ENCODE peak calls at places on chromosomes 7 and 10, in eight cellular contexts. Q is heart right ventricle, C is A549, B is adipocyte, I is OCI-LY7, F is NB4, O is astrocyte, R is colonic mucosa. N is an unnamed sample.

GRCh38 chr7:464712-465461 is 54.8 kb downstream of the PDGFA start:
- DNase-seq in O (no peak), I (no peak), R (no peak), F (no peak), Q (no peak), B (peak; percentile 74), C (no peak), N (peak; percentile 39)

GRCh38 chr10:80518807-80519360 is 18.8 kb upstream of the SH2D4B start:
- DNase-seq in Q (no peak), B (no peak), R (no peak), F (no peak), I (no peak), O (no peak), C (no peak), N (no peak)

GRCh38 chr10:124717911-124718734 is 26.1 kb downstream of the FAM53B start:
- DNase-seq in C (no peak), F (peak; percentile 86), B (no peak), Q (no peak), I (no peak), R (no peak), O (no peak), N (peak; percentile 66)

GRCh38 chr7:123635551-123636359 is 19.9 kb upstream of the LMOD2 start:
- DNase-seq in I (peak; percentile 17), B (peak; percentile 75), R (no peak), C (peak; percentile 13), Q (no peak), F (peak; percentile 39), O (peak; percentile 17), N (no peak)

GRCh38 chr7:7254908-7255307 is 72.6 kb downstream of the C1GALT1 start:
- DNase-seq in B (no peak), R (no peak), C (no peak), F (no peak), Q (no peak), O (no peak), I (no peak), N (no peak)

GRCh38 chr7:20651960-20652544 is 36.6 kb downstream of the ABCB5 start:
- DNase-seq in Q (no peak), O (peak; percentile 25), B (peak; percentile 57), F (peak; percentile 26), C (peak; percentile 7), R (no peak), I (no peak), N (no peak)

GRCh38 chr7:157558875-157559595 is 222.2 kb downstream of the DNAJB6 start:
- DNase-seq in B (no peak), R (no peak), Q (no peak), I (no peak), F (peak; percentile 96), O (no peak), C (no peak), N (no peak)

GRCh38 chr7:29639386-29639785 is 75.8 kb downstream of the PRR15 start:
- DNase-seq in O (no peak), F (no peak), I (no peak), R (no peak), C (no peak), B (no peak), Q (no peak), N (no peak)

GRCh38 chr7:44060091-44060947 is 5.0 kb downstream of the PGAM2 start:
- DNase-seq in B (no peak), Q (peak; percentile 16), O (no peak), F (no peak), C (no peak), I (no peak), R (no peak), N (peak; percentile 8)

GRCh38 chr10:98536551-98536950 is 89.8 kb upstream of the HPS1 start:
- DNase-seq in B (peak; percentile 66), C (peak; percentile 5), Q (no peak), O (no peak), I (no peak), R (peak; percentile 25), F (no peak), N (no peak)

GRCh38 chr10:95181731-95182130 is 12.3 kb upstream of the ACSM6 start:
- DNase-seq in I (no peak), F (no peak), B (no peak), R (no peak), O (no peak), Q (no peak), C (no peak), N (no peak)

GRCh38 chr10:5528989-5529701 is 4.4 kb downstream of the CALML3 start:
- DNase-seq in B (no peak), F (no peak), I (no peak), O (no peak), R (no peak), C (no peak), Q (no peak), N (no peak)

GRCh38 chr10:15353471-15353870 is 17.6 kb downstream of the FAM171A1 start:
- DNase-seq in I (no peak), Q (no peak), F (no peak), B (no peak), C (no peak), O (no peak), R (no peak), N (no peak)

GRCh38 chr10:33228426-33228825 is 106.0 kb downstream of the NRP1 start:
- DNase-seq in B (no peak), C (no peak), I (no peak), R (no peak), O (no peak), Q (no peak), F (no peak), N (no peak)

GRCh38 chr10:3002304-3002703 is 65.0 kb upstream of the PFKP start:
- DNase-seq in F (no peak), O (no peak), C (no peak), B (no peak), R (no peak), Q (no peak), I (no peak), N (no peak)

GRCh38 chr7:103799298-103799697 is 190.2 kb downstream of the RELN start:
- DNase-seq in Q (no peak), R (no peak), I (no peak), B (no peak), O (no peak), C (no peak), F (no peak), N (no peak)

GRCh38 chr7:155533827-155534690 is 12.3 kb downstream of the CNPY1 start:
- DNase-seq in C (peak; percentile 87), Q (no peak), F (peak; percentile 70), R (no peak), B (peak; percentile 16), O (no peak), I (peak; percentile 14), N (no peak)

GRCh38 chr10:71225291-71226058 is 13.1 kb downstream of the UNC5B start:
- DNase-seq in F (no peak), O (no peak), Q (no peak), B (no peak), C (no peak), I (no peak), R (no peak), N (no peak)

DNA sequence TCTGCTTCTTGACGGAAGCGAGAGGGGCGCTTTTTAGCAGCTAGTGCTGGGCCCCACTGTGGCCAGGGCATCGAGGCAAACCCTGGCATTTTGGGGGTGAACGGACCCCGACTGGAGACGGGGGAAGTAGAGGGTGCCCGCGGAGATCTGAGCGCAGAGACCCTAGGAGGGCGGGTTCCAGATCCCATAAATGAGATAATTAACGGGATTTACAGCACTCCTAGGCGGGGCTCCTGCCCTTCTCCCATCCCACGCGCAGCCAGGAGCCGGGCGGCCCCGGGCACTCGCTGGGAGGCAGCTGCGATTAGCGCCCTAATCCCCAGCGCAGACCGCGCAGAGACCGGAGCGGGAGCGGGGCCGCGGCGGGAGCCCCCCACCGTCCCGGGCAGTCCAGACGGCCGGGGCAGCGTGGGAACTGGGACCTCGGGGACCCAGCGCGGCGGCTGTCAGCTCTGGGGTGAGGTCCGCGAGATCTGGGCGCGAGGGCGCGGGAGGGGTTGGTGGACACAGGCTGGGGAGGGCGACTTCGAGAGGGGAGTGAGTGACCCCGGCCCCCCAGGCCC is 735 bp downstream of the JCAD start:
- DNase-seq in I (no peak), C (peak; percentile 22), F (no peak), B (peak; percentile 71), R (no peak), O (no peak), Q (peak; percentile 23), N (peak; percentile 24)
- H3K4me3 ChIP-seq in I (no peak overlapping the region), C (peak overlapping the region; percentile 93), F (no peak overlapping the region), B (peak overlapping the region; percentile 83), R (peak overlapping the region; percentile 53), O (peak overlapping the region; percentile 63), Q (peak overlapping the region; percentile 85), N (peak overlapping the region; percentile 40)

DNA sequence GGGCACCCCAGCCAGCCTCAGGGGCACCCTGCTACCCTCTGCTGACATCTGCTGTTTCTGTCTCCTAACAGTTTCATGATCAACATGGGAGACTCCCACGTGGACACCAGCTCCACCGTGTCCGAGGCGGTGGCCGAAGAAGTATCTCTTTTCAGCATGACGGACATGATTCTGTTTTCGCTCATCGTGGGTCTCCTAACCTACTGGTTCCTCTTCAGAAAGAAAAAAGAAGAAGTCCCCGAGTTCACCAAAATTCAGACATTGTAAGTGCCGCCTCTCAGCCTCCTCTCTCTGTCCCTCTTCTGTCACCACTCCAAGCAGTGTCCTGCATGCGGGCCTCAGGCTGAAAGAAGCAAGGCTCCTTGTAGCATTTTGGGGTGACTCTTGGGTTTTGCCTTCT is 39.0 kb downstream of the POR start:
- DNase-seq in F (peak; percentile 31), R (no peak), I (no peak), B (no peak), Q (no peak), O (no peak), C (no peak), N (no peak)
- H3K4me3 ChIP-seq in F (no peak overlapping the region), R (no peak overlapping the region), I (no peak overlapping the region), B (no peak overlapping the region), Q (no peak overlapping the region), O (no peak overlapping the region), C (no peak overlapping the region), N (no peak overlapping the region)

GRCh38 chr7:75711634-75712494 is 26.9 kb downstream of the HIP1 start:
- DNase-seq in Q (no peak), O (peak; percentile 74), I (peak; percentile 86), C (no peak), R (no peak), B (peak; percentile 30), F (peak; percentile 67), N (no peak)
- H3K4me3 ChIP-seq in Q (no peak overlapping the region), O (no peak overlapping the region), I (peak overlapping the region; percentile 53), C (no peak overlapping the region), R (no peak overlapping the region), B (peak overlapping the region; percentile 7), F (no peak overlapping the region), N (no peak overlapping the region)

GRCh38 chr10:100828744-100829102 is 83.3 kb downstream of the PAX2 start:
- DNase-seq in C (peak; percentile 64), R (no peak), B (no peak), Q (no peak), F (peak; percentile 38), O (no peak), I (peak; percentile 15), N (peak; percentile 44)

GRCh38 chr10:100830728-100831110 is 82.0 kb upstream of the SLF2 start:
- DNase-seq in F (no peak), B (no peak), R (no peak), C (no peak), I (no peak), O (no peak), Q (no peak), N (no peak)

GRCh38 chr10:100829933-100830727 is 82.6 kb upstream of the SLF2 start:
- DNase-seq in Q (no peak), R (no peak), C (no peak), F (no peak), I (no peak), O (no peak), B (no peak), N (no peak)

GRCh38 chr10:100827819-100828743 is 82.7 kb downstream of the PAX2 start:
- DNase-seq in C (peak; percentile 75), I (no peak), F (peak; percentile 68), Q (peak; percentile 35), O (no peak), B (peak; percentile 40), R (peak; percentile 30), N (peak; percentile 58)

GRCh38 chr10:100829103-100829870 is 83.5 kb upstream of the SLF2 start:
- DNase-seq in C (peak; percentile 31), F (no peak), I (peak; percentile 8), B (peak; percentile 19), O (no peak), Q (no peak), R (no peak), N (no peak)
- H3K4me3 ChIP-seq in C (peak overlapping the region; percentile 50), F (no peak overlapping the region), I (peak overlapping the region; percentile 50), B (peak overlapping the region; percentile 50), O (peak overlapping the region; percentile 5), Q (no peak overlapping the region), R (peak overlapping the region; percentile 42), N (peak overlapping the region; percentile 11)